ENCODE peak calls at places on chromosome 16, in seven cellular contexts. Q is mesendoderm, X is fibroblast of lung, Y is colonic mucosa, Z is HCT116, L is adipocyte, T is GM12878. P is an unnamed sample. For H3K4me1 and H3K36me3, the result is how much of the 10 kb centered on the place peaks cover.

GRCh38 chr16:49130397-49130796 is 151.2 kb downstream of the CBLN1 start:
- DNase-seq in X (no peak), L (no peak), Q (no peak), T (no peak), Z (no peak), Y (no peak), P (no peak)

GRCh38 chr16:64182985-64183384 is 938.9 kb downstream of the CDH11 start:
- DNase-seq in Z (no peak), Q (no peak), Y (no peak), X (no peak), T (no peak), L (peak), P (no peak)

GRCh38 chr16:24847358-24847664 is 1.5 kb downstream of the SLC5A11 start:
- DNase-seq in Q (no peak), L (no peak), X (no peak), T (no peak), Y (no peak), Z (no peak), P (no peak)

GRCh38 chr16:69313469-69313868 is 2.3 kb downstream of the VPS4A start:
- DNase-seq in Y (no peak), X (no peak), T (no peak), L (no peak), Z (no peak), Q (no peak), P (no peak)

GRCh38 chr16:86388976-86389375 is 121.4 kb upstream of the FOXF1 start:
- DNase-seq in X (no peak), T (no peak), L (no peak), Y (no peak), Q (no peak), Z (no peak), P (no peak)

GRCh38 chr16:31080035-31080629 is 5.9 kb downstream of the ZNF646 start:
- DNase-seq in Z (no peak), T (no peak), Q (no peak), X (no peak), L (no peak), Y (no peak), P (no peak)

GRCh38 chr16:82628741-82629140 is 2.0 kb downstream of the CDH13 start:
- DNase-seq in T (no peak), Y (no peak), L (no peak), Z (no peak), X (no peak), Q (no peak), P (no peak)

GRCh38 chr16:31869511-31870201 is 4.0 kb upstream of the ZNF267 start:
- DNase-seq in Y (peak), L (peak), Q (peak), T (peak), X (peak), Z (no peak), P (no peak)

GRCh38 chr16:31301708-31302400 is 42.1 kb downstream of the ITGAM start:
- DNase-seq in T (no peak), Q (no peak), L (peak), Z (no peak), Y (no peak), X (no peak), P (no peak)

GRCh38 chr16:81720973-81721907 is 57.9 kb upstream of the PLCG2 start:
- DNase-seq in L (no peak), T (no peak), Z (no peak), X (no peak), Y (no peak), Q (no peak), P (no peak)

GRCh38 chr16:80671281-80671849 is 130.6 kb downstream of the DYNLRB2 start:
- DNase-seq in T (peak), L (no peak), Q (no peak), Z (no peak), X (no peak), Y (no peak), P (no peak)

GRCh38 chr16:67423634-67424575 is 7.0 kb upstream of the HSD11B2 start:
- DNase-seq in L (no peak), Y (no peak), T (no peak), X (no peak), Q (no peak), Z (no peak), P (peak)

GRCh38 chr16:88936008-88936912 is 40.7 kb downstream of the CBFA2T3 start:
- DNase-seq in X (no peak), Y (peak), T (no peak), L (no peak), Z (no peak), Q (no peak), P (no peak)

GRCh38 chr16:15782573-15783365 is 74.1 kb downstream of the MYH11 start:
- DNase-seq in X (peak), Y (no peak), Q (peak), L (no peak), T (no peak), Z (no peak), P (no peak)

GRCh38 chr16:53457670-53458069 is 23.4 kb downstream of the RBL2 start:
- DNase-seq in Y (peak), T (peak), L (no peak), Z (no peak), X (no peak), Q (peak), P (no peak)

GRCh38 chr16:5502467-5502869 is 404.9 kb upstream of the EEF2KMT start:
- DNase-seq in Y (no peak), Q (peak), Z (no peak), L (no peak), T (no peak), X (peak), P (peak)

GRCh38 chr16:54923055-54923473 is 7.6 kb upstream of the IRX5 start:
- DNase-seq in T (no peak), L (no peak), Z (no peak), Q (no peak), X (peak), Y (no peak), P (no peak)

GRCh38 chr16:30941600-30942420 is 7.1 kb upstream of the ORAI3 start:
- DNase-seq in Y (peak), L (peak), X (peak), Q (peak), Z (peak), T (no peak), P (no peak)

GRCh38 chr16:30395992-30396560 is 856 bp downstream of the ZNF48 start:
- DNase-seq in Q (no peak), Z (no peak), Y (no peak), L (no peak), X (no peak), T (no peak), P (no peak)

GRCh38 chr16:78560997-78561396 is 461.5 kb downstream of the WWOX start:
- DNase-seq in Y (no peak), Z (no peak), T (no peak), Q (no peak), L (no peak), X (no peak), P (no peak)

GRCh38 chr16:78553268-78554044 is 454.0 kb downstream of the WWOX start:
- DNase-seq in Z (no peak), Q (peak), L (no peak), X (no peak), T (no peak), Y (no peak), P (no peak)

GRCh38 chr16:78562156-78562555 is 462.7 kb downstream of the WWOX start:
- DNase-seq in Y (no peak), T (no peak), X (peak), Q (no peak), Z (no peak), L (no peak), P (no peak)

GRCh38 chr16:78551487-78552085 is 452.1 kb downstream of the WWOX start:
- DNase-seq in Z (no peak), Y (no peak), L (no peak), T (no peak), Q (peak), X (no peak), P (no peak)

DNA sequence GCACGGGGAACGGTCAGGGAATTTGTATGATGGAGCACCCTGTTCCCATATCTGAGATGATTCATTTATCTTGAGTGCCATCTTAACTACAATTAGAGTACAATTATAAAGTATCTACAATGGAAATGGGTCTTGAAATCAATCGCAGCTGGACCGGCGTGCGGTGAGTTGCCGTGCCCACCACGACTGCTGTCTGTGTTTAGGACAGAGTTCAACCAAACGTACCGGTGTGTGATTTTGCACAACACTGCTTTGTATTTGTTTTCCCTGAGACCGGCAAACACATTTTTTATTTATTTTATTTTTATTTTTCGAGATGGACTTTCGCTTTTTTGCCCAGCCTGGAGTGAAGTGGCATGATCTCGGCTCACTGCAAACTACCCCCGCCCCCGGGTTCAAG is 457.0 kb downstream of the WWOX start:
- DNase-seq in L (no peak), T (no peak), X (no peak), Z (no peak), Y (no peak), Q (no peak), P (no peak)
- H3K9ac ChIP-seq in L (no peak), T (no peak), X (no peak), Z (no peak), Y (no peak), Q (no peak), P (no peak)

GRCh38 chr16:29151317-29151716 is 166.5 kb downstream of the LAT start:
- DNase-seq in Q (no peak), Z (no peak), T (no peak), X (no peak), Y (no peak), L (no peak), P (no peak)
- H3K4me1 ChIP-seq in Q (under half), Z (under half), T (under half), X (under half), Y (under half), L (under half), P (under half)

GRCh38 chr16:2770781-2771111 is 6.3 kb downstream of the ELOB start:
- DNase-seq in T (no peak), Z (no peak), Y (no peak), X (no peak), Q (no peak), L (no peak), P (no peak)
- H3K36me3 ChIP-seq in T (under half), Z (under half), Y (under half), X (under half), Q (under half), L (half or more), P (half or more)

GRCh38 chr16:48049832-48050231 is 106.0 kb downstream of the ABCC12 start:
- DNase-seq in Y (no peak), X (no peak), T (no peak), L (no peak), Z (no peak), Q (peak), P (no peak)

GRCh38 chr16:48053346-48053745 is 102.4 kb downstream of the ABCC12 start:
- DNase-seq in T (no peak), Q (peak), L (peak), Y (no peak), Z (no peak), X (peak), P (peak)

GRCh38 chr16:48047755-48048154 is 108.0 kb downstream of the ABCC12 start:
- DNase-seq in X (no peak), T (no peak), Z (no peak), L (no peak), Y (no peak), Q (no peak), P (no peak)

GRCh38 chr16:48052731-48053130 is 103.1 kb downstream of the ABCC12 start:
- DNase-seq in Z (no peak), Y (no peak), T (no peak), Q (peak), X (no peak), L (no peak), P (no peak)

DNA sequence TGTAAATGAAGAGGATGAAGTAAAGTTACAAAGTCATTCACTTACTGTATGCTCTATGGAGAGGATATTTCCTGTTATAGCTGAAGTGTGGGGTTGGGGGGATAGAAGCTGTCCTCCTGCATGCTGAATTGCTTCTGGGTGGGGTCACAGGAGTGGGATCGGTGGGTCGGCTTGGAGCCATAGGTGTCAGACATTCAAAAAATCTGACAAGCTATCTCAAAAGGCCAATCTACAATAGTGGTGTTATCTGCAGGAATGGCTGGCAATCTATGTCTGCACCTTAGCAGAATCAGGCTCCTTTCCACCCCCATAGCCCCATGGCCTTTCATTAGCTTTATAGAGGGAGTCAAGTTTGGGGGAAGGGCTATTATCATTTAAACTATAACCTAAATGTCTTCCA is 104.9 kb downstream of the ABCC12 start:
- DNase-seq in L (no peak), Y (no peak), X (no peak), Q (peak), T (no peak), Z (no peak), P (no peak)
- H3K9ac ChIP-seq in L (no peak), Y (no peak), X (no peak), Q (peak), T (no peak), Z (no peak), P (no peak)

GRCh38 chr16:66247516-66248089 is 118.9 kb upstream of the CDH5 start:
- DNase-seq in Z (no peak), L (peak), T (no peak), Q (no peak), Y (no peak), X (peak), P (no peak)
- H3K4me1 ChIP-seq in Z (under half), L (under half), T (under half), Q (under half), Y (under half), X (under half), P (under half)

DNA sequence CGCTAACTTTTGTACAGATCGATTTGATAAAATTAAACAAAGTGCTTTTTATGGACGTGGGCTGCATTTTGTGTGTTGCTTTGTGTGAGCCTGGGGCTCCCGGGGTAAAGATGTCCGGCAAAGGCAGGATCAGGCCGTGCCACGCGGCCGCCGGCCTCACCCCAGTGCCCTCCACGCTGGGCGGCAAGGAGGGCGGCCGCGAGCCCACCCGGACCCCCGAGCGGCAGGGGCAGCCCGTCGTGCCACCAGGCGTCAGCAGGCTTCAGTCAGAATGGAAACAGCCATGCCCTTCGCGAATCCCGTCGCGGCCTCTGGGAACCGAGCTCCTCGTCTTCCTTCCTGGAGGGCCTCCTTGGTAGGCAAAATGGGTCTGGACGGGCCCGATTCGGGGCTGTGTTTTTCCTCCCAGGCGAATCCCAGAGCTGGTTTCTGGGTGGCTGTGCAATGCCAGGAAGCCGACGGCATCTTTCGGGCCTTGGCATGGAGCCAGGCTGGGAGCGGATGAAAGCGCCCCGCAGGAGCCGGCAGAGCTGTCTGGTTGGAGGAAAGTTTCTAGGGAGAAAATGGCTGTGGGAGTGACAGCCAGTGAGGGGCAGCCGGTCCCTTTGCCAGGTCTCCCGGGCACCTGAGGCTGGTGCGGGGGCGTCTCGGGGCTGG is 5.5 kb downstream of the SOX8 start:
- DNase-seq in Q (no peak), Z (no peak), Y (no peak), T (no peak), L (no peak), X (no peak), P (no peak)
- H3K36me3 ChIP-seq in Q (under half), Z (under half), Y (under half), T (under half), L (under half), X (under half), P (under half)

P was measured in NT2/D1.